ENCODE peak calls at places on chromosomes 1 and 21, in nine cellular contexts. B, P, R, V, J, Z, F, S and N are unnamed samples.
A peak's percentile ranks its signal among the peaks of the same experiment; 100 is the strongest.

GRCh38 chr1:91864017-91864700 is 21.8 kb downstream of the TGFBR3 start:
- DNase-seq in V (no peak), P (no peak), Z (no peak), J (peak; percentile 23), S (no peak), R (no peak), F (no peak), B (peak; percentile 53), N (no peak)

GRCh38 chr1:54409156-54410142 is 3.3 kb upstream of the SSBP3 start:
- DNase-seq in B (no peak), P (peak; percentile 37), J (no peak), V (no peak), F (peak; percentile 32), S (no peak), R (peak; percentile 60), Z (no peak), N (peak; percentile 79)

GRCh38 chr21:19340954-19341353 is 937.4 kb upstream of the TMPRSS15 start:
- DNase-seq in J (no peak), R (no peak), P (no peak), S (no peak), Z (no peak), V (no peak), F (no peak), B (no peak), N (no peak)

GRCh38 chr1:181479137-181479745 is 4.1 kb upstream of the CACNA1E start:
- DNase-seq in Z (peak; percentile 12), P (peak; percentile 34), B (peak; percentile 73), V (peak; percentile 53), J (peak; percentile 74), S (peak; percentile 19), R (peak; percentile 44), F (peak; percentile 26), N (peak; percentile 72)

GRCh38 chr1:24830680-24831272 is 85.5 kb downstream of the CLIC4 start:
- DNase-seq in Z (no peak), P (no peak), B (peak; percentile 42), J (peak; percentile 48), S (no peak), V (no peak), F (no peak), R (peak; percentile 17), N (peak; percentile 60)

GRCh38 chr1:95742591-95743089 is 508.6 kb downstream of the RWDD3 start:
- DNase-seq in P (no peak), Z (no peak), B (peak; percentile 78), S (no peak), R (no peak), F (no peak), J (peak; percentile 7), V (no peak), N (peak; percentile 2)

GRCh38 chr1:26838474-26839338 is 12.2 kb downstream of the ZDHHC18 start:
- DNase-seq in V (no peak), F (peak; percentile 29), J (no peak), R (no peak), P (peak; percentile 83), B (no peak), S (no peak), Z (peak; percentile 45), N (peak; percentile 95)

GRCh38 chr1:116024629-116025028 is 48.3 kb downstream of the SLC22A15 start:
- DNase-seq in P (no peak), J (no peak), R (no peak), F (no peak), S (no peak), V (no peak), Z (no peak), B (no peak), N (no peak)

GRCh38 chr1:93447481-93448291 is at the start of gene FNBP1L:
- DNase-seq in P (peak; percentile 19), B (peak; percentile 87), J (peak; percentile 54), R (peak; percentile 53), F (peak; percentile 37), V (peak; percentile 85), Z (peak; percentile 31), S (peak; percentile 23), N (peak; percentile 80)

GRCh38 chr21:24903954-24904635 is 703.2 kb downstream of the MRPL39 start:
- DNase-seq in F (no peak), V (no peak), B (no peak), S (no peak), Z (no peak), R (no peak), P (no peak), J (no peak), N (no peak)

GRCh38 chr1:81600878-81601658 is 199.7 kb upstream of the ADGRL2 start:
- DNase-seq in F (no peak), Z (no peak), V (no peak), B (no peak), P (no peak), R (no peak), S (no peak), J (no peak), N (no peak)

GRCh38 chr1:110118636-110119396 is 6.6 kb downstream of the UBL4B start:
- DNase-seq in J (peak; percentile 26), Z (no peak), B (no peak), S (no peak), R (no peak), P (no peak), V (no peak), F (peak; percentile 28), N (no peak)

GRCh38 chr1:162219461-162219860 is 150.0 kb downstream of the NOS1AP start:
- DNase-seq in J (no peak), V (no peak), S (no peak), F (no peak), Z (no peak), P (no peak), R (no peak), B (no peak), N (no peak)

GRCh38 chr1:172613294-172613693 is 45.6 kb upstream of the FASLG start:
- DNase-seq in R (no peak), P (no peak), F (no peak), J (no peak), V (no peak), Z (no peak), B (no peak), S (no peak), N (no peak)

GRCh38 chr1:228884196-228884595 is 148.9 kb downstream of the RHOU start:
- DNase-seq in S (no peak), Z (no peak), P (no peak), R (no peak), F (no peak), V (no peak), B (no peak), J (no peak), N (no peak)

GRCh38 chr1:239112536-239112935 is 273.8 kb upstream of the CHRM3 start:
- DNase-seq in Z (no peak), F (no peak), V (no peak), R (no peak), S (no peak), J (no peak), P (no peak), B (no peak), N (no peak)

GRCh38 chr1:198556969-198557368 is 16.5 kb upstream of the ATP6V1G3 start:
- DNase-seq in B (no peak), S (no peak), R (peak; percentile 81), V (peak; percentile 51), J (no peak), F (peak; percentile 55), P (peak; percentile 54), Z (peak; percentile 30), N (peak; percentile 44)

GRCh38 chr21:45087022-45087823 is 12.8 kb downstream of the ADARB1 start:
- DNase-seq in S (no peak), V (no peak), F (peak; percentile 62), P (no peak), R (peak; percentile 41), J (no peak), B (no peak), Z (no peak), N (no peak)

GRCh38 chr1:1349256-1350012 is at the start of gene DVL1:
- DNase-seq in S (peak; percentile 33), B (peak; percentile 68), F (peak; percentile 81), J (peak; percentile 83), R (peak; percentile 72), P (peak; percentile 81), V (peak; percentile 76), Z (peak; percentile 69), N (peak; percentile 82)

GRCh38 chr1:67687198-67687545 is 2.2 kb downstream of the GADD45A start:
- DNase-seq in S (no peak), P (no peak), F (no peak), Z (no peak), J (no peak), R (no peak), V (no peak), B (no peak), N (no peak)

GRCh38 chr21:46350981-46351380 is 27.0 kb downstream of the PCNT start:
- DNase-seq in Z (no peak), S (no peak), R (no peak), V (no peak), P (no peak), F (no peak), B (no peak), J (no peak), N (no peak)

GRCh38 chr1:112887599-112888303 is 68.2 kb downstream of the SLC16A1 start:
- DNase-seq in B (no peak), F (no peak), P (no peak), R (no peak), S (no peak), V (no peak), J (peak; percentile 40), Z (no peak), N (no peak)

GRCh38 chr1:180769889-180770288 is 138.1 kb downstream of the XPR1 start:
- DNase-seq in V (no peak), B (no peak), Z (no peak), S (no peak), R (no peak), J (no peak), F (no peak), P (no peak), N (no peak)

GRCh38 chr1:15525043-15525958 is 1.3 kb upstream of the CASP9 start:
- DNase-seq in S (no peak), R (no peak), B (peak; percentile 99), Z (peak; percentile 99), J (no peak), F (peak; percentile 100), P (no peak), V (peak; percentile 99), N (peak; percentile 27)

GRCh38 chr1:183632964-183633363 is 2.6 kb downstream of the ARPC5 start:
- DNase-seq in S (no peak), V (no peak), J (no peak), P (no peak), B (no peak), F (no peak), Z (no peak), R (no peak), N (no peak)

GRCh38 chr21:38129711-38130110 is 127.1 kb upstream of the KCNJ15 start:
- DNase-seq in J (no peak), B (no peak), V (no peak), R (no peak), S (no peak), F (no peak), Z (no peak), P (no peak), N (no peak)

GRCh38 chr1:155834296-155834926 is 22.6 kb downstream of the GON4L start:
- DNase-seq in B (no peak), J (peak; percentile 51), V (no peak), Z (no peak), F (no peak), P (no peak), S (no peak), R (no peak), N (no peak)

GRCh38 chr1:150613061-150613920 is 16.1 kb downstream of the ENSA start:
- DNase-seq in B (peak; percentile 71), J (peak; percentile 71), R (peak; percentile 49), P (peak; percentile 75), F (peak; percentile 67), V (no peak), S (no peak), Z (peak; percentile 54), N (peak; percentile 91)

GRCh38 chr1:235929216-235929615 is 62.5 kb upstream of the LYST start:
- DNase-seq in R (no peak), B (no peak), V (no peak), Z (no peak), P (no peak), S (no peak), F (no peak), J (no peak), N (peak; percentile 80)

GRCh38 chr1:226444901-226445300 is 37.0 kb upstream of the PARP1 start:
- DNase-seq in F (peak; percentile 84), R (peak; percentile 88), J (no peak), V (no peak), S (no peak), Z (peak; percentile 37), P (peak; percentile 65), B (no peak), N (peak; percentile 92)

GRCh38 chr1:170768929-170769328 is 105.0 kb downstream of the PRRX1 start:
- DNase-seq in V (no peak), S (no peak), F (no peak), B (no peak), R (no peak), P (no peak), J (no peak), Z (no peak), N (no peak)